ENCODE peak calls at places on chromosomes 11 and 22, in seven cellular contexts. B is cardiac muscle cell, W is breast epithelium, Q is H9, L is GM20000, J is fibroblast of pulmonary artery, T is adrenal gland. C is an unnamed sample.

GRCh38 chr11:85756401-85757200 is 54.3 kb downstream of the SYTL2 start:
- DNase-seq in W (no peak), Q (no peak), B (no peak), J (no peak), L (no peak), T (no peak), C (peak)

GRCh38 chr11:112321521-112322172 is 61.0 kb upstream of the PLET1 start:
- DNase-seq in L (no peak), J (peak), B (peak), Q (peak), T (peak), W (peak), C (peak)

GRCh38 chr11:101049123-101049522 is 80.5 kb downstream of the PGR start:
- DNase-seq in W (no peak), T (no peak), B (no peak), L (no peak), Q (no peak), J (no peak), C (peak)

GRCh38 chr11:12163181-12163841 is 52.9 kb downstream of the MICAL2 start:
- DNase-seq in B (peak), W (no peak), Q (no peak), T (no peak), L (no peak), J (peak), C (peak)

GRCh38 chr11:100855466-100856067 is 168.5 kb downstream of the ARHGAP42 start:
- DNase-seq in Q (no peak), T (no peak), L (peak), W (no peak), J (peak), B (peak), C (no peak)

GRCh38 chr22:21764038-21764804 is 28.6 kb upstream of the YPEL1 start:
- DNase-seq in T (no peak), Q (no peak), L (no peak), J (no peak), B (no peak), W (no peak), C (no peak)

GRCh38 chr11:105429421-105429965 is 180.4 kb upstream of the GRIA4 start:
- DNase-seq in J (no peak), W (no peak), Q (no peak), L (no peak), B (no peak), T (no peak), C (no peak)

GRCh38 chr11:105179542-105180278 is 40.1 kb upstream of the CARD18 start:
- DNase-seq in L (no peak), Q (no peak), T (no peak), B (no peak), W (no peak), J (no peak), C (no peak)

GRCh38 chr22:30325724-30326703 is 727 bp downstream of the TBC1D10A start:
- DNase-seq in Q (peak), B (no peak), J (no peak), T (no peak), W (no peak), L (peak), C (no peak)

GRCh38 chr11:60925685-60926267 is 1.5 kb downstream of the TMEM132A start:
- DNase-seq in J (peak), Q (no peak), T (no peak), L (no peak), B (peak), W (no peak), C (peak)

GRCh38 chr11:9146477-9146876 is 55.1 kb upstream of the SCUBE2 start:
- DNase-seq in J (no peak), B (no peak), L (no peak), Q (no peak), T (no peak), W (no peak), C (no peak)

GRCh38 chr11:111320728-111321568 is 22.6 kb downstream of the POU2AF3 start:
- DNase-seq in J (no peak), Q (no peak), L (no peak), B (no peak), T (no peak), W (no peak), C (no peak)

GRCh38 chr11:130633466-130633865 is 185.0 kb downstream of the ADAMTS15 start:
- DNase-seq in W (no peak), J (no peak), B (no peak), Q (no peak), L (no peak), T (no peak), C (peak)

GRCh38 chr11:116991491-116991890 is 106.7 kb downstream of the SIK3 start:
- DNase-seq in L (no peak), J (no peak), B (no peak), T (no peak), Q (no peak), W (no peak), C (no peak)
- TF ChIP-seq CTCF in L (no peak), J (no peak), B (no peak), T (no peak), Q (no peak), W (no peak), C (no peak)

DNA sequence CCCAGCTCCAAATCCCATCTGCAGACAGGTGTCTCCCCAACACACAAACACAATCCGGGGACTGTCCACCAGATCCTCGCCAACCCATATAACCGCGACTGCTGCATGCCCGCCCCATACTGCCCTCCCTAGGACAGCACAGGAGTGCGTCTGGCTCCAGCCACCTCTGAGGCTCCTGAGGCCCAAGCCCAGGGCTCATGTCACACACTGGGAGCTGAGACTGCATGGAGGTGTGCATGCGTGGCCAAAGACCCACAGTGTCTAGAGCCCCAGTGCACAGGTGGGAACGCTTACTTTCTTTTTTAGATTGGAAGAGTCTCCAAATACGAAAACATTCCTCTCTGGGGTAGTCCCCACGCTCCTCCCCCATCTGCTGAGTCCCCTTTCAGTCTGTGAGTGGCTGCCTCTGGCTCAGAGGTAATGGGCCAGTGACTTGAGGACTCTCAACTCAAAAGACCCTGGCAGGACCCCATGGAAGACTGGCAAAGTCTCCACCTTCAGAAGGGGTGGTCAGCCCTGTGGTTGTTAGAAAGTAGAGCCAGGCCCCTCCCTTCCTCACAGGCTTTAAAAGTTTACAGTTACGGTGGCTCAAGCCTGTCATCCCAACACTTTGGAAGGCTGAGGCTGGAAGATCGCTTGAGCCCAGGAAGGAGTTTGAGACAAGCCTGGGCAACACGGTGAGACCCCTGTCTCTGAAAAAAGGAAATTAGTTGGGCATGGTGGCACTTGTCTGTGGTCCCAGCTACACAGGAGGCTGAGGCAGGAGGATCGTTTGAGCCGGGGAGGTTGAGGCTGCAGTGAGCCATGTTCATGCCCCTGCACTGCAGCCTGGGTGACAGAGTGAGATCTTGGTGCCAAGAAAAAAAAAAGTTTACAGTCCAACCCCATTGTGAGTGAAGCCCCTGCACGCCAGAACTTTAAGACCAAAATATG is 2.3 kb downstream of the CBX7 start:
- DNase-seq in T (no peak), W (no peak), B (no peak), L (no peak), J (no peak), Q (peak), C (no peak)
- TF ChIP-seq CTCF in T (no peak), W (no peak), B (no peak), L (no peak), J (no peak), Q (peak), C (no peak)

GRCh38 chr11:128318856-128319474 is 268.4 kb downstream of the ETS1 start:
- DNase-seq in L (peak), J (no peak), W (no peak), T (no peak), Q (no peak), B (no peak), C (no peak)

GRCh38 chr11:128311742-128312719 is 275.3 kb downstream of the ETS1 start:
- DNase-seq in Q (no peak), B (no peak), J (no peak), T (no peak), L (peak), W (no peak), C (no peak)

GRCh38 chr11:128313931-128314330 is 273.4 kb downstream of the ETS1 start:
- DNase-seq in T (no peak), Q (no peak), W (no peak), J (no peak), B (no peak), L (no peak), C (no peak)

GRCh38 chr11:128316541-128317206 is 270.7 kb downstream of the ETS1 start:
- DNase-seq in J (no peak), L (no peak), Q (no peak), B (peak), T (no peak), W (no peak), C (no peak)

GRCh38 chr11:128315933-128316332 is 271.4 kb downstream of the ETS1 start:
- DNase-seq in L (no peak), J (no peak), Q (no peak), T (no peak), W (no peak), B (no peak), C (no peak)
- TF ChIP-seq CTCF in L (no peak), J (no peak), Q (no peak), T (no peak), W (no peak), B (no peak), C (no peak)

GRCh38 chr11:27673979-27674663 is 26.1 kb downstream of the BDNF start:
- DNase-seq in Q (no peak), B (no peak), T (no peak), L (no peak), J (no peak), W (no peak), C (peak)
- TF ChIP-seq CTCF in Q (no peak), B (no peak), T (no peak), L (no peak), J (no peak), W (no peak), C (no peak)

GRCh38 chr11:69433741-69434140 is 47.7 kb upstream of the LINC01488 start:
- DNase-seq in W (no peak), L (no peak), B (no peak), T (no peak), J (no peak), Q (no peak), C (no peak)
- TF ChIP-seq CTCF in W (no peak), L (no peak), B (no peak), T (no peak), J (no peak), Q (no peak), C (no peak)

DNA sequence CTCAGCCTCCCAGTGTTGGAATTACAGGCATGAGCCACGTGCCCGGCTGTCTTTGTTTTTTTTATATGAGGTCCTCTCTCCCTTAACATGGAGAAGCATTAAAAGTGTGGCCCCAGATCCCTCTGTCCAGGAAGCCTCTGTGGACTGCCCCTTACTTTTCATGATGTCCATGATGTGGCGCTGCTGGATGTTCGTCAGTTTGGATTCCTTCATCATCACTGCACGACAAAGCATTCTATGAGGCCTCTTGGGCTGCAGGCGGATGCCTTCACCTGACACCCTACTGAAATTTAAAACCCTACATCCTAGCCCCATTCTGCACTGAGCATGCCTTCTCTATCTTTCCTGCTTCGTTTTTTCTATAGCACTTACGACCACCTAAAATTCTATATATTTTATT is 2.1 kb downstream of the C22orf23 start:
- DNase-seq in B (no peak), J (peak), L (no peak), T (no peak), Q (peak), W (no peak), C (no peak)
- TF ChIP-seq CTCF in B (no peak), J (no peak), L (no peak), T (no peak), Q (peak), W (no peak), C (no peak)

DNA sequence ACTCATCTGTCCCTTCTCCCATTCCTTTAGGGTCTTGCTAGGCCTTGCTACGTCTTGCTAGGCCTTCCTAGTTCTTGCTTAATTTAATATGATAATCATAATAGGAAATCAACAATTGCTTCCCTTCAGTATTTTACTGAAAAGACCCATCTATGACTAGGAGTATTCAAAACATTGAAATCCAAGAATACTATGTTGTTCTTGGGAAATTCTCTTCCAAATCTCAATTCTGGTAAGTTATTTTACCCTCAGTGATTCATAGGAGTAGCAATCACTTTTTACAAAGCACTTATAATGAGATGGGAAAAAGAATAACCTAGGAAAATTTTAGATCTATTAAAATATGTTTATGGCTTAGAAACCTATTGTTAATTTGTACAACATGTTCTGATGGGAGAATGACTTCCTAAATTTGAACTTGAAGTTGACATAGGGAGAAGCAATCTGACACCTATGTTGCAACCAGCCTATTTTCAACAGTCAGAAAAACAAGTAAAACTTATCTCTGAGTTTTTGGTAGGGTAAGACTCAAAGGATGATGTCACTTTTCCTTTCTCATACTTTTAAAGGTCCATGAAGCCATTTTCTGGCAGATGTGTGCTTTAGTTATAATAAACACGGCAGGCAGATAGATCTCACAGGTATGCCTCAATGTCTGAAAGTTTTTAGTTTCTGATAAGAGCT is 29.5 kb upstream of the HIPK3 start:
- DNase-seq in J (peak), Q (no peak), L (no peak), B (peak), T (no peak), W (no peak), C (no peak)
- TF ChIP-seq CTCF in J (no peak), Q (no peak), L (no peak), B (no peak), T (no peak), W (no peak), C (no peak)

GRCh38 chr22:45171830-45172229 is 8.1 kb downstream of the NUP50 start:
- DNase-seq in Q (no peak), W (no peak), L (no peak), T (no peak), B (no peak), J (no peak), C (no peak)
- TF ChIP-seq CTCF in Q (no peak), W (no peak), L (no peak), T (no peak), B (no peak), J (no peak), C (no peak)